ENCODE peak calls at places on chromosomes 7 and 10, in nine cellular contexts. P, J, N, G, I, Q, S, L and F are unnamed samples.

GRCh38 chr10:86410542-86411124 is 44.0 kb upstream of the GRID1 start:
- DNase-seq in P (no peak), J (peak; percentile 71), N (peak; percentile 63), G (no peak), I (no peak), Q (no peak), S (no peak), L (no peak), F (no peak)

GRCh38 chr7:21355406-21355874 is 72.4 kb upstream of the SP4 start:
- DNase-seq in P (peak; percentile 33), J (no peak), N (no peak), G (no peak), I (no peak), Q (no peak), S (peak; percentile 97), L (no peak), F (no peak)

GRCh38 chr7:105649727-105650381 is 68.6 kb upstream of the EFCAB10 start:
- DNase-seq in P (no peak), J (no peak), N (peak; percentile 26), G (no peak), I (peak; percentile 14), Q (no peak), S (no peak), L (no peak), F (no peak)

GRCh38 chr10:71860243-71861029 is 9.4 kb upstream of the PSAP start:
- DNase-seq in P (peak; percentile 83), J (peak; percentile 84), N (peak; percentile 99), G (peak; percentile 91), I (peak; percentile 99), Q (peak; percentile 96), S (no peak), L (peak; percentile 86), F (peak; percentile 91)

GRCh38 chr10:68154211-68154497 is 44.9 kb downstream of the MYPN start:
- DNase-seq in P (no peak), J (no peak), N (peak; percentile 29), G (no peak), I (no peak), Q (no peak), S (no peak), L (peak; percentile 43), F (peak; percentile 77)

GRCh38 chr10:100745882-100746412 is 565 bp downstream of the PAX2 start:
- DNase-seq in P (no peak), J (no peak), N (no peak), G (no peak), I (peak; percentile 37), Q (no peak), S (no peak), L (peak; percentile 85), F (no peak)

GRCh38 chr7:45698527-45699309 is 124.5 kb downstream of the ADCY1 start:
- DNase-seq in P (no peak), J (peak; percentile 13), N (no peak), G (no peak), I (no peak), Q (no peak), S (no peak), L (no peak), F (no peak)

GRCh38 chr10:109647627-109648026 is 275.7 kb downstream of the XPNPEP1 start:
- DNase-seq in P (peak; percentile 14), J (no peak), N (peak; percentile 11), G (no peak), I (no peak), Q (no peak), S (no peak), L (no peak), F (no peak)

GRCh38 chr7:101633516-101633915 is 4.4 kb upstream of the MYL10 start:
- DNase-seq in P (no peak), J (no peak), N (no peak), G (no peak), I (no peak), Q (no peak), S (no peak), L (no peak), F (no peak)

GRCh38 chr7:33981221-33981620 is 75.9 kb downstream of the BMPER start:
- DNase-seq in P (no peak), J (no peak), N (no peak), G (no peak), I (no peak), Q (no peak), S (no peak), L (no peak), F (no peak)

GRCh38 chr7:29987821-29988317 is 1.7 kb downstream of the SCRN1 start:
- DNase-seq in P (no peak), J (no peak), N (peak; percentile 91), G (peak; percentile 9), I (no peak), Q (no peak), S (no peak), L (no peak), F (peak; percentile 37)

GRCh38 chr10:73920084-73920483 is 9.2 kb downstream of the PLAU start:
- DNase-seq in P (peak; percentile 17), J (no peak), N (no peak), G (peak; percentile 54), I (peak; percentile 83), Q (peak; percentile 82), S (no peak), L (no peak), F (peak; percentile 39)

GRCh38 chr10:118971876-118972275 is 57.6 kb upstream of the NANOS1 start:
- DNase-seq in P (no peak), J (no peak), N (no peak), G (no peak), I (no peak), Q (no peak), S (no peak), L (no peak), F (no peak)

GRCh38 chr7:135774284-135774683 is 25.7 kb upstream of the FAM180A start:
- DNase-seq in P (peak; percentile 20), J (no peak), N (peak; percentile 74), G (no peak), I (no peak), Q (no peak), S (no peak), L (no peak), F (no peak)

GRCh38 chr7:50229964-50230363 is 74.6 kb upstream of the IKZF1 start:
- DNase-seq in P (no peak), J (no peak), N (peak; percentile 30), G (no peak), I (no peak), Q (no peak), S (no peak), L (no peak), F (no peak)

GRCh38 chr7:30412810-30413504 is 65.6 kb downstream of the NOD1 start:
- DNase-seq in P (peak; percentile 32), J (peak; percentile 43), N (peak; percentile 85), G (peak; percentile 53), I (no peak), Q (no peak), S (peak; percentile 16), L (no peak), F (no peak)

GRCh38 chr10:130901311-130902165 is 410.0 kb downstream of the TCERG1L start:
- DNase-seq in P (no peak), J (no peak), N (no peak), G (no peak), I (no peak), Q (no peak), S (no peak), L (no peak), F (no peak)

GRCh38 chr10:72011016-72011415 is 46.8 kb downstream of the CHST3 start:
- DNase-seq in P (no peak), J (no peak), N (no peak), G (no peak), I (no peak), Q (no peak), S (no peak), L (no peak), F (no peak)

GRCh38 chr10:44424298-44424697 is 39.4 kb upstream of the CXCL12 start:
- DNase-seq in P (no peak), J (no peak), N (no peak), G (no peak), I (no peak), Q (no peak), S (no peak), L (no peak), F (no peak)

GRCh38 chr7:21251166-21251806 is 176.6 kb upstream of the SP4 start:
- DNase-seq in P (peak; percentile 25), J (peak; percentile 28), N (no peak), G (no peak), I (no peak), Q (no peak), S (no peak), L (no peak), F (no peak)

GRCh38 chr7:2610466-2610865 is 21.3 kb upstream of the TTYH3 start:
- DNase-seq in P (no peak), J (no peak), N (no peak), G (no peak), I (no peak), Q (no peak), S (no peak), L (no peak), F (no peak)
- TF ChIP-seq POLR2A in P (no peak), J (no peak), N (no peak), G (no peak), I (no peak), Q (no peak), S (no peak), L (no peak), F (no peak)

GRCh38 chr10:53997953-53998352 is 803.1 kb downstream of the PCDH15 start:
- DNase-seq in P (no peak), J (no peak), N (no peak), G (no peak), I (no peak), Q (no peak), S (no peak), L (no peak), F (no peak)
- TF ChIP-seq CTCF in P (no peak), J (no peak), N (no peak), G (no peak), I (no peak), Q (no peak), S (no peak), L (no peak), F (no peak)

DNA sequence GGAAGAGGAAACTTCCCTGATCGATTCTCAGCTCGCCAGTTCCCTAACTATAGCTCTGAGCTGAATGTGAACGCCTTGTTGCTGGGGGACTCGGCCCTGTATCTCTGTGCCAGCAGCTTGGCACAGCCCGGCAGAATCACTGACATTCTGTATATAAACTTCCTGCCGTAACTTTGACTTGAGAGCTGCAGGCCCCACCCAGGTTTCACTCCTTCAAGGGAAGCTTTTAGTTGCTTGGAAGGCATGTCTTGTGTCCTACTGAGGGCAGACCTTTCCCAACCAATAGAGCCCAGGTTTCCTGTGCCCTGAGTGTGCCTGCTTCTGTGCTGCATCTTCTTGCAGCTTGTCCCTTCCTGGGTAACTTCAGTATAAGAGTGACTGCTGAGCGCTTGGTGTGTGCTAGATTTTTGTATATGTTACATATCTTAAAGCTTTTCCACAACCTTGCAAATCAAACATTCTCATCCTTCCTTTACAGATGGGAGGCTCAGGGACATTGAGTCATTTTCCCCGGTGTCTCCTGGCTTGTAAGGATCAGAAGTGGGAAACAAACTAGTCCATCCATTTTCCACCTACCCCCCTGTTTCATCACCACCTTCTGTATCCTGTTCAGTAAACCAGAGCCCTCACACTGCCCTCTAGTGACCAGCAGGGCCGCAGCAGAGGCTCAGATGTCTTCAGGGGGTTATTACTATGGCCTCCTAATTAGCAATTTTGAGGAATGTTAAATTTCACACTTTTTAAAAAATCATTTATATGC is 225.2 kb upstream of the PRSS58 start:
- DNase-seq in P (peak; percentile 69), J (peak; percentile 54), N (peak; percentile 25), G (peak; percentile 66), I (no peak), Q (no peak), S (no peak), L (no peak), F (no peak)
- TF ChIP-seq EP300 in P (no peak), J (no peak), N (no peak), G (no peak), I (no peak), Q (no peak), S (no peak), L (no peak), F (no peak)

GRCh38 chr7:75033064-75033463 is 40.5 kb downstream of the RCC1L start:
- DNase-seq in P (no peak), J (no peak), N (peak; percentile 44), G (no peak), I (no peak), Q (no peak), S (no peak), L (no peak), F (no peak)
- TF ChIP-seq POLR2A in P (no peak), J (no peak), N (no peak), G (no peak), I (no peak), Q (no peak), S (no peak), L (no peak), F (no peak)